ENCODE peak calls at places on chromosomes 3 and 15, in four cellular contexts. One of them, this sample, is unnamed.

GRCh38 chr3:135865554-135865953 is 100.0 kb upstream of the PPP2R3A start:
- DNase-seq in posterior cingulate gyrus: no peak
- DNase-seq in CD8-positive, alpha-beta memory T cell: no peak
- DNase-seq in coronary artery: no peak
- DNase-seq in this sample: no peak

GRCh38 chr15:95684126-95684525 is 646.4 kb upstream of the NR2F2 start:
- DNase-seq in posterior cingulate gyrus: no peak
- DNase-seq in CD8-positive, alpha-beta memory T cell: no peak
- DNase-seq in coronary artery: no peak
- DNase-seq in this sample: no peak

GRCh38 chr15:87547470-87548181 is 708.9 kb downstream of the NTRK3 start:
- DNase-seq in posterior cingulate gyrus: no peak
- DNase-seq in CD8-positive, alpha-beta memory T cell: no peak
- DNase-seq in coronary artery: no peak
- DNase-seq in this sample: no peak

GRCh38 chr3:126131881-126132750 is 48.2 kb upstream of the SLC41A3 start:
- DNase-seq in posterior cingulate gyrus: peak
- DNase-seq in CD8-positive, alpha-beta memory T cell: no peak
- DNase-seq in coronary artery: peak
- DNase-seq in this sample: no peak

GRCh38 chr3:48038971-48039481 is 22.8 kb upstream of the MAP4 start:
- DNase-seq in posterior cingulate gyrus: no peak
- DNase-seq in CD8-positive, alpha-beta memory T cell: no peak
- DNase-seq in coronary artery: no peak
- DNase-seq in this sample: no peak

GRCh38 chr3:23685484-23686258 is 120.1 kb upstream of the UBE2E1 start:
- DNase-seq in posterior cingulate gyrus: peak
- DNase-seq in CD8-positive, alpha-beta memory T cell: no peak
- DNase-seq in coronary artery: peak
- DNase-seq in this sample: peak

GRCh38 chr15:55737373-55737772 is 5.6 kb downstream of the PRTG start:
- DNase-seq in posterior cingulate gyrus: no peak
- DNase-seq in CD8-positive, alpha-beta memory T cell: no peak
- DNase-seq in coronary artery: no peak
- DNase-seq in this sample: no peak

GRCh38 chr15:31499953-31500808 is 173.5 kb downstream of the KLF13 start:
- DNase-seq in posterior cingulate gyrus: peak
- DNase-seq in CD8-positive, alpha-beta memory T cell: no peak
- DNase-seq in coronary artery: peak
- DNase-seq in this sample: no peak

GRCh38 chr3:138861755-138862333 is 27.1 kb upstream of the PIK3CB start:
- DNase-seq in posterior cingulate gyrus: no peak
- DNase-seq in CD8-positive, alpha-beta memory T cell: no peak
- DNase-seq in coronary artery: no peak
- DNase-seq in this sample: no peak

GRCh38 chr3:185807455-185808068 is 17.3 kb downstream of the IGF2BP2 start:
- DNase-seq in posterior cingulate gyrus: no peak
- DNase-seq in CD8-positive, alpha-beta memory T cell: no peak
- DNase-seq in coronary artery: no peak
- DNase-seq in this sample: no peak

GRCh38 chr3:63791974-63792373 is 27.1 kb upstream of the C3orf49 start:
- DNase-seq in posterior cingulate gyrus: no peak
- DNase-seq in CD8-positive, alpha-beta memory T cell: no peak
- DNase-seq in coronary artery: no peak
- DNase-seq in this sample: no peak

GRCh38 chr3:65098400-65098799 is 410.6 kb upstream of the ADAMTS9 start:
- DNase-seq in posterior cingulate gyrus: no peak
- DNase-seq in CD8-positive, alpha-beta memory T cell: no peak
- DNase-seq in coronary artery: no peak
- DNase-seq in this sample: no peak

GRCh38 chr3:148955544-148956346 is 35.6 kb upstream of the GYG1 start:
- DNase-seq in posterior cingulate gyrus: no peak
- DNase-seq in CD8-positive, alpha-beta memory T cell: peak
- DNase-seq in coronary artery: peak
- DNase-seq in this sample: peak

GRCh38 chr3:46615976-46616375 is 3.7 kb downstream of the FAM240A start:
- DNase-seq in posterior cingulate gyrus: no peak
- DNase-seq in CD8-positive, alpha-beta memory T cell: no peak
- DNase-seq in coronary artery: no peak
- DNase-seq in this sample: no peak

GRCh38 chr3:129003578-129004112 is 2.5 kb downstream of the EFCC1 start:
- DNase-seq in posterior cingulate gyrus: peak
- DNase-seq in CD8-positive, alpha-beta memory T cell: peak
- DNase-seq in coronary artery: no peak
- DNase-seq in this sample: no peak

GRCh38 chr3:186090884-186091283 is 18.0 kb downstream of the ETV5 start:
- DNase-seq in posterior cingulate gyrus: no peak
- DNase-seq in CD8-positive, alpha-beta memory T cell: no peak
- DNase-seq in coronary artery: no peak
- DNase-seq in this sample: no peak

GRCh38 chr15:92277776-92278175 is 115.9 kb upstream of the ST8SIA2 start:
- DNase-seq in posterior cingulate gyrus: no peak
- DNase-seq in CD8-positive, alpha-beta memory T cell: no peak
- DNase-seq in coronary artery: no peak
- DNase-seq in this sample: peak

GRCh38 chr15:101207867-101208288 is 44.0 kb downstream of the CHSY1 start:
- DNase-seq in posterior cingulate gyrus: no peak
- DNase-seq in CD8-positive, alpha-beta memory T cell: no peak
- DNase-seq in coronary artery: no peak
- DNase-seq in this sample: no peak

GRCh38 chr15:58332676-58333400 is 99.0 kb upstream of the LIPC start:
- DNase-seq in posterior cingulate gyrus: no peak
- DNase-seq in CD8-positive, alpha-beta memory T cell: no peak
- DNase-seq in coronary artery: no peak
- DNase-seq in this sample: no peak

GRCh38 chr3:104031598-104031997 is 1335.1 kb upstream of the ALCAM start:
- DNase-seq in posterior cingulate gyrus: no peak
- DNase-seq in CD8-positive, alpha-beta memory T cell: no peak
- DNase-seq in coronary artery: no peak
- DNase-seq in this sample: no peak

GRCh38 chr3:127233371-127233770 is 40.4 kb downstream of the PRR23E start:
- DNase-seq in posterior cingulate gyrus: no peak
- DNase-seq in CD8-positive, alpha-beta memory T cell: no peak
- DNase-seq in coronary artery: no peak
- DNase-seq in this sample: no peak

GRCh38 chr15:57634290-57634689 is 42.6 kb downstream of the MYZAP start:
- DNase-seq in posterior cingulate gyrus: no peak
- DNase-seq in CD8-positive, alpha-beta memory T cell: no peak
- DNase-seq in coronary artery: no peak
- DNase-seq in this sample: no peak

GRCh38 chr15:60691508-60692047 is 212.6 kb upstream of the ICE2 start:
- DNase-seq in posterior cingulate gyrus: no peak
- DNase-seq in CD8-positive, alpha-beta memory T cell: no peak
- DNase-seq in coronary artery: no peak
- DNase-seq in this sample: no peak